ENCODE peak calls at places on chromosomes 2 and 18, in ten cellular contexts. O is epithelial cell of esophagus; I is GM13977; V is spleen; U is body of pancreas; D is sigmoid colon; R is tibial artery; X is CD8-positive, alpha-beta T cell; N is endodermal cell; F is OCI-LY7. H is an unnamed sample.

GRCh38 chr2:196592912-196593881 is 46.3 kb upstream of the CCDC150 start:
- DNase-seq in I (peak), D (no peak), F (no peak), V (peak), U (peak), X (no peak), O (peak), R (no peak), N (peak), H (peak)

GRCh38 chr2:100810603-100811145 is 9.3 kb upstream of the NPAS2 start:
- DNase-seq in N (no peak), U (no peak), R (no peak), V (no peak), X (no peak), O (no peak), D (no peak), F (no peak), I (no peak), H (no peak)

GRCh38 chr18:33231474-33232317 is 208.8 kb downstream of the CCDC178 start:
- DNase-seq in U (peak), F (peak), D (peak), O (peak), V (no peak), R (peak), X (no peak), I (peak), N (peak), H (peak)

GRCh38 chr2:85780316-85781092 is 26.7 kb downstream of the ATOH8 start:
- DNase-seq in D (peak), V (peak), O (no peak), F (no peak), U (no peak), N (no peak), R (peak), X (no peak), I (no peak), H (no peak)

GRCh38 chr2:200383380-200384110 is 77.1 kb downstream of the SPATS2L start:
- DNase-seq in R (no peak), D (no peak), F (peak), N (no peak), X (no peak), U (no peak), O (peak), V (no peak), I (peak), H (peak)

GRCh38 chr2:58834404-58834803 is 593.3 kb upstream of the FANCL start:
- DNase-seq in N (peak), U (peak), V (no peak), D (no peak), F (no peak), O (peak), X (no peak), R (no peak), I (no peak), H (peak)

GRCh38 chr18:44934894-44935293 is 254.2 kb downstream of the SETBP1 start:
- DNase-seq in I (no peak), U (no peak), F (no peak), O (no peak), D (no peak), X (no peak), V (no peak), R (no peak), N (no peak), H (no peak)

GRCh38 chr2:182895169-182895568 is 28.7 kb upstream of the FRZB start:
- DNase-seq in N (no peak), F (no peak), X (no peak), U (no peak), V (no peak), D (no peak), I (no peak), R (no peak), O (no peak), H (no peak)

GRCh38 chr18:12236934-12237832 is 17.0 kb upstream of the CIDEA start:
- DNase-seq in R (peak), D (peak), V (peak), O (peak), F (peak), U (peak), N (peak), I (peak), X (peak), H (peak)

GRCh38 chr2:106115250-106115649 is 78.9 kb downstream of the UXS1 start:
- DNase-seq in I (peak), U (no peak), F (no peak), N (no peak), O (peak), R (no peak), X (no peak), D (no peak), V (no peak), H (peak)

GRCh38 chr2:225600444-225600843 is 200.9 kb downstream of the NYAP2 start:
- DNase-seq in F (no peak), V (no peak), N (no peak), X (no peak), U (no peak), O (peak), D (no peak), I (no peak), R (no peak), H (no peak)

GRCh38 chr2:229408356-229408755 is 137.3 kb upstream of the PID1 start:
- DNase-seq in F (no peak), D (peak), N (no peak), X (no peak), I (no peak), O (peak), R (peak), U (peak), V (no peak), H (no peak)

GRCh38 chr2:8122506-8122898 is 559.4 kb upstream of the ID2 start:
- DNase-seq in N (no peak), F (no peak), V (no peak), X (no peak), I (no peak), R (no peak), D (no peak), O (no peak), U (no peak), H (no peak)

GRCh38 chr2:111691164-111691895 is 192.7 kb downstream of the ANAPC1 start:
- DNase-seq in N (no peak), I (no peak), U (no peak), X (no peak), R (no peak), F (no peak), D (no peak), V (no peak), O (no peak), H (no peak)

GRCh38 chr2:219688560-219689445 is 61.4 kb downstream of the SLC4A3 start:
- DNase-seq in R (peak), O (peak), N (peak), V (no peak), I (no peak), U (no peak), F (no peak), D (no peak), X (no peak), H (no peak)

GRCh38 chr2:23221901-23222300 is 163.1 kb upstream of the KLHL29 start:
- DNase-seq in R (no peak), F (no peak), V (no peak), D (peak), X (no peak), N (peak), I (no peak), U (no peak), O (no peak), H (no peak)

GRCh38 chr2:222305510-222306392 is 7.0 kb upstream of the PAX3 start:
- DNase-seq in R (no peak), D (no peak), F (no peak), V (peak), I (no peak), X (no peak), U (peak), O (peak), N (peak), H (no peak)

GRCh38 chr2:234971494-234971893 is 19.7 kb downstream of the SH3BP4 start:
- DNase-seq in D (no peak), U (no peak), F (no peak), R (no peak), O (no peak), X (no peak), V (no peak), I (no peak), N (no peak), H (no peak)

GRCh38 chr2:33372940-33373553 is 103.4 kb upstream of the RASGRP3 start:
- DNase-seq in N (peak), V (no peak), F (peak), U (peak), D (no peak), O (peak), R (no peak), X (no peak), I (peak), H (peak)

GRCh38 chr2:218732761-218733158 is 22.1 kb downstream of the TTLL4 start:
- DNase-seq in R (no peak), V (no peak), U (no peak), X (no peak), O (peak), F (no peak), D (no peak), I (no peak), N (no peak), H (no peak)

GRCh38 chr2:2769481-2770431 is 438.7 kb upstream of the MYT1L start:
- DNase-seq in I (no peak), N (no peak), X (no peak), U (peak), V (peak), F (no peak), R (no peak), O (peak), D (peak), H (no peak)

GRCh38 chr2:240643811-240644150 is 18.5 kb downstream of the GPR35 start:
- DNase-seq in I (no peak), N (no peak), R (peak), O (no peak), F (no peak), V (no peak), X (no peak), D (no peak), U (no peak), H (no peak)

GRCh38 chr2:197211881-197212342 is 98.7 kb downstream of the ANKRD44 start:
- DNase-seq in F (peak), D (no peak), V (no peak), U (no peak), I (no peak), R (no peak), O (no peak), N (no peak), X (peak), H (no peak)

GRCh38 chr2:161990741-161991140 is 83.3 kb downstream of the DPP4 start:
- DNase-seq in F (no peak), D (no peak), I (no peak), V (no peak), U (no peak), X (no peak), N (no peak), O (peak), R (no peak), H (no peak)

GRCh38 chr2:239544141-239544800 is 143.5 kb upstream of the HDAC4 start:
- DNase-seq in F (no peak), I (no peak), O (no peak), R (peak), U (no peak), X (no peak), N (no peak), V (no peak), D (peak), H (no peak)

GRCh38 chr2:133986076-133986837 is 267.6 kb upstream of the MGAT5 start:
- DNase-seq in D (no peak), F (no peak), X (no peak), O (peak), U (no peak), I (no peak), V (no peak), R (no peak), N (no peak), H (no peak)

GRCh38 chr18:35592298-35592697 is 10.8 kb downstream of the GALNT1 start:
- DNase-seq in F (peak), I (peak), X (no peak), O (no peak), D (no peak), U (no peak), N (no peak), V (no peak), R (no peak), H (peak)

GRCh38 chr18:35603528-35603927 is 22.0 kb downstream of the GALNT1 start:
- DNase-seq in I (no peak), N (no peak), U (no peak), V (no peak), X (no peak), O (no peak), D (no peak), R (no peak), F (no peak), H (no peak)

GRCh38 chr18:35602193-35602820 is 20.8 kb downstream of the GALNT1 start:
- DNase-seq in N (no peak), I (no peak), O (no peak), X (no peak), V (no peak), D (no peak), R (no peak), U (no peak), F (no peak), H (no peak)

GRCh38 chr18:35593859-35594258 is 12.3 kb downstream of the GALNT1 start:
- DNase-seq in R (no peak), O (no peak), I (no peak), F (no peak), N (no peak), D (no peak), U (no peak), V (no peak), X (no peak), H (no peak)

DNA sequence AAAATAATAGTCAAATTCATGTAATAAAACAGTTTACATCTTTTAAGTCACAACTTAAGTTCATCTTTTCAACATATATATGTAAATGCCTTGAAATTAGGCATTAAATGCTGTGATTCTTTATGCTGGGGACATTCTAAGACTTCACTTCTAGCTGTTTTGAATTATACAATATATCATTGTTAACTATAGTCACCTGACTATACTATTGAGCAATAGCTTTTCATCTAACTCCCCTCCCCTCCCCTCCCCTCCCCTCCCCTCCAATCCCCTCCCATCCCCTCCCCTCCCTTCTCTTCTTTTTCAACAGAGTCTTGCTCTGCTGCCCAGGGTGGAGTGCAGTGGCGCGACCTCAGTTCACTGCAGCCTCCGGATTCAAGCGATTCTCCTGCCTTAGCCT is 16.2 kb downstream of the GALNT1 start:
- DNase-seq in X (no peak), O (no peak), D (no peak), F (no peak), R (no peak), V (no peak), N (no peak), I (no peak), U (no peak), H (no peak)
- TF ChIP-seq CTCF in X (no peak), O (no peak), D (no peak), F (no peak), R (no peak), V (no peak), N (no peak), I (no peak), U (no peak), H (no peak)

GRCh38 chr18:4605222-4605621 is 150.1 kb upstream of the DLGAP1 start:
- DNase-seq in F (no peak), N (no peak), V (no peak), I (no peak), X (no peak), O (no peak), R (no peak), D (no peak), U (no peak), H (no peak)

GRCh38 chr18:4599312-4599711 is 144.2 kb upstream of the DLGAP1 start:
- DNase-seq in V (no peak), I (no peak), F (no peak), D (no peak), R (no peak), X (no peak), N (peak), U (no peak), O (no peak), H (no peak)

DNA sequence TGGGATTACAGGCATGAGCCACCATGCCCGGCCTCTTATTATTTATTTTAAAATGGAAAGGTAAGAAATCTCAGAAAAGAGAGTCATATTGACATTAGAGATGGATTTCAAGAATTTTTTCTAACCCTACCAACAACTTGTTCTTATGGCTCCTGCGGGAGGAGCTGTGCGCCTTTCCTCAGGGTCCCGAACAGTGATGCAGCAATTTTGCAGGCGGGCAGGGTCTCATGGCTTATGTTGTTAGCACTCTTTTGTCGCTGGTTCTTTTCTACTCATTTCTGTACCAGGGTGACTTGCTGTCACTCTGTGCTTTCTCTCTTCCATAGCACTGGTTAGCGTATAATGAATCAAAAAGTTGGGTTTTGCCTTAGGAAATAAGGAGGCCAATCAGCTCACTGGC is 148.8 kb upstream of the DLGAP1 start:
- DNase-seq in I (no peak), X (no peak), O (no peak), R (no peak), F (no peak), V (no peak), N (peak), D (no peak), U (no peak), H (no peak)
- TF ChIP-seq CTCF in I (no peak), X (no peak), O (no peak), R (no peak), F (peak), V (no peak), N (peak), D (no peak), U (no peak), H (no peak)

DNA sequence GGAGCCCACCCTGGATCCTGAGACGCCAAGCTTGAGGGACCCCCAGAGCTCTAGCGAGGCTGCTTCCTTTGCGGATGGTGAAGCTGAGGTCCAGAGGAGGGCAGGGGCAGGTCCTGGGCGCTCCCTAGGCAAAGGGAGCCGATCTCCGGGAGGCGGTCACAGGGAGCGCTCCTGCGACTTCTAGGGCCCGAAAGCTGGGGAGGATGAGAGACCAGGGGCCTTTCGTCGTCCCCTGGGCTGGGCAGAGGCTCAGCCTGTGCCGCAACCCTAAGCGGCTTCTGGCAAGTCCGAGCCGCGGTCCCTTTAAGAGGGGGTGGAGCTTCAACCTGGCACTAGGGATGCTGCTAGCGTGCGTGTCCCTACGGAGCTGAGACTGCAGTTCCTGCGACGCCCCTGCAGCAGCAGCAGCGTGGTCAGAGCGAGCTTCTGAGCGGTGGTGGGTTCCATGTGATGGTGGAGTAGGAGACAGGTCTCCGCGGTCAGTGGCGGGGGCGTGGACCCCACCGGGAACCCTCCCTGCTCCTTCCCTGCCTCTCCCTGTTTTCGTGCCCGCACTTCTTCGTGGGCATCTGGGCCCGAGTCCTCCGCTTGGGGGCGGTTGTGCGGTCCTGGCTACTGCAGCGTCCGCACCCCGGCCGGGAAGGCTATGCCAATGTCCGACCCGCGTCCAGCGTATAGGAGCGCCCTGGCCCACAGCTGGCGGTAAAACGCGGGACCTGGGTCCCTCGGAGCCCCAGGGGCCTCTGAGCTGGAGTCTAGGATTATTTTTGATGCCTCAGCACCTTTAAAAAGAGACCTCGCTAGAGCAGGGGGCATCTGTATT is 154.6 kb downstream of the CCDC74A start:
- DNase-seq in I (peak), N (peak), O (peak), X (peak), R (peak), F (peak), V (peak), D (peak), U (peak), H (peak)
- TF ChIP-seq CTCF in I (peak), N (peak), O (peak), X (no peak), R (peak), F (peak), V (no peak), D (no peak), U (peak), H (peak)

DNA sequence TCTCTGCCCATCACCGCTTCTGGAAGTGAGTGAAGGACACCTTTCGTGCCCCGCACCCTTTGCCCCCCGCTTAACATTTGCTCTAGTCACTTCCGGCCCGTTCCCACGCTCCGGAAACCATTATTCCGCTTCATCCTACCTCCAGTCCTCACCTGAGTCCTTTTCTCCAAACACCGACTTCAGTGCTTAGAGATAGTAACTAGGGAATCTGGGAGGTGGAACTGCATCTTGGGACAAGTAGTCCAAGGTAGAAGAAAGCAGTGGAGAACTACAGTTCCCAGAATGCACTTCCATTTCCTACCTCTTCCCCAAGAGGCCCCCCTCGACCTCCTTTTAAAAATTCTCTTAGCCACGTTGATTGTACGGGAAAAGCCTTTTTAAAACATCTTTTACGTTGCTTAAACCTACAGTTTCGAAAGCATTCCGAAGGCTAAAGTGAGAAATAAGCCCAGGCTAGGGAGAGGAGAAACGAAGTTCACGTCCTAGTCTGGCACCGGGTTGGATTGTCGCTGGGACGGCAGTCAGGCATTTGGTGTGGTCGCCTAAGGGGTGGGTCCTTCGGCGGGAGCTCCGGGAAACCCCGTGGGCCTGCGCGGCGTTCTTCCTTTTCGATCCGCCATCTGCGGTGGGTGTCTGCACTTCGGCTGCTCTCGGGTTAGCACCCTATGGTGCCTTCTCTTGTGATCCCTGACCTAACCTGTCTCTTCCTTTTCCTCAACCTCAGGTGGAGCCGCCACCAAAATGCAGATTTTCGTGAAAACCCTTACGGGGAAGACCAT is at the start of the genes CLHC1 and RPS27A:
- DNase-seq in U (peak), O (peak), R (peak), F (peak), V (peak), I (peak), X (peak), D (peak), N (peak), H (peak)
- TF ChIP-seq CTCF in U (no peak), O (peak), R (peak), F (no peak), V (peak), I (no peak), X (no peak), D (no peak), N (no peak), H (no peak)